ENCODE peak calls at places on chromosomes 16 and 17, in ten cellular contexts. F is NCI-H1105 treated with DMSO at 0.1 percent for 48 hours; D is GM13976; M is effector memory CD4-positive, alpha-beta T cell; R is mammary epithelial cell; Z is HTR-8/SVneo; U is stimulated activated CD8-positive, alpha-beta memory T cell treated with anti-CD3 and anti-CD28 coated beads, Interleukin-2, amount 100 ng/mL, for 48 hours; B is ACHN; T is tibial nerve; G is mesenchymal stem cell. E is an unnamed sample.

GRCh38 chr17:75721463-75722011 is 278 bp downstream of the ITGB4 start:
- DNase-seq in F (no peak), D (no peak), M (no peak), R (no peak), Z (no peak), U (no peak), B (no peak), T (no peak), G (no peak), E (no peak)

GRCh38 chr16:86231321-86231995 is 278.9 kb upstream of the FOXF1 start:
- DNase-seq in F (no peak), D (no peak), M (no peak), R (no peak), Z (no peak), U (no peak), B (no peak), T (no peak), G (no peak), E (no peak)

GRCh38 chr16:2468142-2468724 is 2.9 kb upstream of the NTN3 start:
- DNase-seq in F (peak), D (peak), M (no peak), R (peak), Z (no peak), U (no peak), B (peak), T (no peak), G (peak), E (no peak)

GRCh38 chr17:15918661-15919259 is 26.2 kb upstream of the ADORA2B start:
- DNase-seq in F (no peak), D (no peak), M (no peak), R (no peak), Z (no peak), U (no peak), B (no peak), T (no peak), G (no peak), E (no peak)

GRCh38 chr16:49484454-49484853 is 110.8 kb downstream of the C16orf78 start:
- DNase-seq in F (peak), D (peak), M (no peak), R (no peak), Z (no peak), U (no peak), B (no peak), T (peak), G (peak), E (no peak)

GRCh38 chr17:40062347-40063033 is at the start of gene THRA:
- DNase-seq in F (peak), D (peak), M (peak), R (no peak), Z (no peak), U (peak), B (peak), T (peak), G (peak), E (peak)

GRCh38 chr16:27237229-27238015 is 31.1 kb downstream of the NSMCE1 start:
- DNase-seq in F (no peak), D (peak), M (peak), R (no peak), Z (no peak), U (peak), B (no peak), T (no peak), G (peak), E (peak)

GRCh38 chr17:65573283-65573603 is 11.8 kb upstream of the AXIN2 start:
- DNase-seq in F (no peak), D (no peak), M (no peak), R (no peak), Z (no peak), U (no peak), B (no peak), T (no peak), G (no peak), E (no peak)

GRCh38 chr17:37483311-37484039 is 6.2 kb upstream of the DUSP14 start:
- DNase-seq in F (no peak), D (peak), M (no peak), R (no peak), Z (peak), U (no peak), B (no peak), T (no peak), G (peak), E (no peak)

GRCh38 chr16:88782454-88783390 is 2.3 kb downstream of the PIEZO1 start:
- DNase-seq in F (no peak), D (no peak), M (no peak), R (peak), Z (peak), U (peak), B (peak), T (no peak), G (peak), E (no peak)

GRCh38 chr16:85436636-85437160 is 176.4 kb upstream of the GSE1 start:
- DNase-seq in F (no peak), D (no peak), M (no peak), R (no peak), Z (no peak), U (no peak), B (no peak), T (no peak), G (no peak), E (no peak)

GRCh38 chr17:77906377-77906871 is 52.1 kb upstream of the TNRC6C start:
- DNase-seq in F (no peak), D (no peak), M (no peak), R (no peak), Z (no peak), U (no peak), B (no peak), T (no peak), G (no peak), E (no peak)

GRCh38 chr17:14042411-14042810 is 26.9 kb upstream of the COX10 start:
- DNase-seq in F (no peak), D (no peak), M (no peak), R (no peak), Z (no peak), U (no peak), B (no peak), T (no peak), G (no peak), E (no peak)

GRCh38 chr17:80786470-80786869 is 205.2 kb upstream of the CHMP6 start:
- DNase-seq in F (no peak), D (no peak), M (no peak), R (no peak), Z (no peak), U (no peak), B (no peak), T (no peak), G (no peak), E (no peak)

GRCh38 chr16:19488213-19488640 is 33.7 kb downstream of the GDE1 start:
- DNase-seq in F (no peak), D (no peak), M (no peak), R (no peak), Z (no peak), U (no peak), B (no peak), T (no peak), G (no peak), E (no peak)

GRCh38 chr17:50079334-50080095 is 15.6 kb upstream of the PDK2 start:
- DNase-seq in F (no peak), D (no peak), M (no peak), R (peak), Z (no peak), U (no peak), B (peak), T (no peak), G (no peak), E (peak)

GRCh38 chr17:57966875-57967274 is 11.7 kb upstream of the CUEDC1 start:
- DNase-seq in F (no peak), D (no peak), M (no peak), R (no peak), Z (no peak), U (no peak), B (no peak), T (no peak), G (no peak), E (no peak)

GRCh38 chr17:42120161-42121065 is 754 bp downstream of the KAT2A start:
- DNase-seq in F (peak), D (peak), M (no peak), R (no peak), Z (peak), U (peak), B (no peak), T (no peak), G (no peak), E (no peak)

GRCh38 chr17:39755550-39756375 is 18.0 kb downstream of the GRB7 start:
- DNase-seq in F (no peak), D (peak), M (peak), R (no peak), Z (no peak), U (no peak), B (no peak), T (no peak), G (peak), E (peak)

GRCh38 chr16:14344292-14344691 is 273.2 kb downstream of the MRTFB start:
- DNase-seq in F (no peak), D (no peak), M (no peak), R (no peak), Z (no peak), U (no peak), B (no peak), T (no peak), G (no peak), E (no peak)

GRCh38 chr16:9898121-9898520 is 284.1 kb downstream of the GRIN2A start:
- DNase-seq in F (no peak), D (no peak), M (no peak), R (no peak), Z (no peak), U (no peak), B (no peak), T (no peak), G (no peak), E (no peak)

GRCh38 chr17:20987511-20987910 is 55.3 kb downstream of the USP22 start:
- DNase-seq in F (no peak), D (peak), M (no peak), R (no peak), Z (no peak), U (no peak), B (no peak), T (no peak), G (no peak), E (no peak)

GRCh38 chr17:40124279-40125141 is 2.7 kb downstream of the MSL1 start:
- DNase-seq in F (peak), D (no peak), M (no peak), R (peak), Z (no peak), U (no peak), B (peak), T (peak), G (peak), E (no peak)

GRCh38 chr17:70622382-70623260 is 453.3 kb downstream of the KCNJ2 start:
- DNase-seq in F (peak), D (peak), M (no peak), R (peak), Z (peak), U (peak), B (peak), T (no peak), G (peak), E (no peak)

GRCh38 chr16:48272837-48273421 is 25.6 kb upstream of the ABCC11 start:
- DNase-seq in F (no peak), D (no peak), M (no peak), R (peak), Z (no peak), U (no peak), B (no peak), T (peak), G (no peak), E (no peak)

GRCh38 chr16:89193021-89193575 is 7.2 kb downstream of the SLC22A31 start:
- DNase-seq in F (no peak), D (peak), M (no peak), R (no peak), Z (no peak), U (peak), B (no peak), T (no peak), G (peak), E (peak)

GRCh38 chr16:54442864-54443263 is 156.3 kb upstream of the IRX3 start:
- DNase-seq in F (no peak), D (no peak), M (no peak), R (no peak), Z (no peak), U (no peak), B (no peak), T (no peak), G (no peak), E (no peak)

GRCh38 chr16:81841709-81842108 is 62.6 kb downstream of the PLCG2 start:
- DNase-seq in F (no peak), D (peak), M (no peak), R (no peak), Z (no peak), U (no peak), B (no peak), T (no peak), G (no peak), E (no peak)

GRCh38 chr17:45132302-45132568 is at the start of gene PLCD3:
- DNase-seq in F (no peak), D (no peak), M (peak), R (no peak), Z (peak), U (no peak), B (no peak), T (no peak), G (no peak), E (no peak)

GRCh38 chr16:73572135-73572534 is 524.2 kb upstream of the ZFHX3 start:
- DNase-seq in F (no peak), D (no peak), M (no peak), R (no peak), Z (no peak), U (no peak), B (no peak), T (no peak), G (no peak), E (no peak)

GRCh38 chr16:67202426-67202825 is 3.5 kb downstream of the ELMO3 start:
- DNase-seq in F (no peak), D (peak), M (no peak), R (no peak), Z (no peak), U (no peak), B (no peak), T (no peak), G (no peak), E (no peak)

GRCh38 chr16:1793578-1794220 is at the start of gene IGFALS:
- DNase-seq in F (no peak), D (no peak), M (no peak), R (no peak), Z (no peak), U (no peak), B (no peak), T (no peak), G (no peak), E (no peak)

GRCh38 chr17:12730931-12731521 is 58.3 kb upstream of the ARHGAP44 start:
- DNase-seq in F (no peak), D (no peak), M (no peak), R (no peak), Z (peak), U (no peak), B (no peak), T (no peak), G (peak), E (no peak)

GRCh38 chr17:40139566-40140058 is 725 bp upstream of the CASC3 start:
- DNase-seq in F (no peak), D (no peak), M (no peak), R (no peak), Z (no peak), U (no peak), B (no peak), T (no peak), G (no peak), E (no peak)

GRCh38 chr17:28720247-28720996 is 637 bp downstream of the RPL23A start:
- DNase-seq in F (no peak), D (no peak), M (peak), R (no peak), Z (no peak), U (no peak), B (no peak), T (no peak), G (peak), E (no peak)

GRCh38 chr16:9049241-9049640 is 42.2 kb upstream of the HAPSTR1 start:
- DNase-seq in F (no peak), D (no peak), M (no peak), R (no peak), Z (no peak), U (no peak), B (no peak), T (no peak), G (peak), E (no peak)

GRCh38 chr16:84426804-84427203 is 58.5 kb downstream of the ATP2C2 start:
- DNase-seq in F (no peak), D (no peak), M (no peak), R (no peak), Z (no peak), U (no peak), B (no peak), T (no peak), G (no peak), E (no peak)

GRCh38 chr16:89600956-89601355 is 12.5 kb upstream of the DPEP1 start:
- DNase-seq in F (no peak), D (no peak), M (no peak), R (no peak), Z (no peak), U (no peak), B (no peak), T (no peak), G (peak), E (no peak)

GRCh38 chr16:22304411-22304810 is 7.2 kb downstream of the POLR3E start:
- DNase-seq in F (no peak), D (no peak), M (no peak), R (no peak), Z (no peak), U (no peak), B (no peak), T (no peak), G (no peak), E (no peak)

GRCh38 chr17:31838641-31839225 is 20.3 kb downstream of the COPRS start:
- DNase-seq in F (no peak), D (no peak), M (no peak), R (no peak), Z (no peak), U (no peak), B (no peak), T (no peak), G (peak), E (no peak)

E was measured in CD4-positive, alpha-beta memory T cell.